ENCODE peak calls at places on chromosomes 2 and 18, in four cellular contexts. L, O, H and S are unnamed samples. For H3K4me1, the result is how much of the 10 kb centered on the place peaks cover.

GRCh38 chr2:171244466-171244969 is 83.8 kb upstream of the TLK1 start:
- DNase-seq in L (no peak), O (no peak), H (no peak), S (no peak)

GRCh38 chr2:11675423-11676112 is 5.6 kb upstream of the NTSR2 start:
- DNase-seq in L (no peak), O (no peak), H (no peak), S (no peak)

GRCh38 chr2:240722796-240723735 is 31.4 kb downstream of the AQP12A start:
- DNase-seq in L (no peak), O (no peak), H (no peak), S (no peak)

GRCh38 chr2:165274698-165275097 is 35.5 kb downstream of the SCN2A start:
- DNase-seq in L (no peak), O (no peak), H (peak), S (no peak)

GRCh38 chr2:221347471-221347870 is 224.6 kb downstream of the EPHA4 start:
- DNase-seq in L (peak), O (no peak), H (no peak), S (no peak)

GRCh38 chr18:57542126-57542525 is 44.4 kb downstream of the FECH start:
- DNase-seq in L (peak), O (no peak), H (no peak), S (peak)

GRCh38 chr2:99821572-99822369 is 320.6 kb downstream of the AFF3 start:
- DNase-seq in L (peak), O (no peak), H (no peak), S (no peak)

GRCh38 chr2:108640731-108641130 is 78.6 kb upstream of the RANBP2 start:
- DNase-seq in L (peak), O (no peak), H (no peak), S (no peak)

GRCh38 chr2:229456091-229456490 is 185.0 kb upstream of the PID1 start:
- DNase-seq in L (no peak), O (no peak), H (no peak), S (no peak)

GRCh38 chr18:23154021-23154420 is 18.7 kb downstream of the CABLES1 start:
- DNase-seq in L (no peak), O (no peak), H (no peak), S (no peak)

GRCh38 chr2:207448006-207448405 is 81.8 kb upstream of the CREB1 start:
- DNase-seq in L (peak), O (no peak), H (no peak), S (no peak)

GRCh38 chr2:142008135-142008744 is 122.6 kb downstream of the LRP1B start:
- DNase-seq in L (no peak), O (no peak), H (no peak), S (no peak)

GRCh38 chr2:81304154-81304830 is 999.7 kb upstream of the LRRTM1 start:
- DNase-seq in L (peak), O (no peak), H (no peak), S (no peak)

GRCh38 chr2:131517106-131517831 is 10.4 kb upstream of the CCDC74A start:
- DNase-seq in L (no peak), O (no peak), H (peak), S (no peak)

GRCh38 chr18:9897129-9897528 is 11.4 kb downstream of the TXNDC2 start:
- DNase-seq in L (no peak), O (no peak), H (no peak), S (no peak)

GRCh38 chr2:6214471-6214870 is 522.3 kb downstream of the SOX11 start:
- DNase-seq in L (no peak), O (no peak), H (no peak), S (no peak)

GRCh38 chr2:64204006-64204632 is 59.9 kb upstream of the PELI1 start:
- DNase-seq in L (no peak), O (peak), H (peak), S (no peak)

GRCh38 chr2:173432049-173432754 is 77.5 kb downstream of the CDCA7 start:
- DNase-seq in L (peak), O (no peak), H (no peak), S (no peak)

GRCh38 chr2:214801068-214801467 is 8.4 kb downstream of the BARD1 start:
- DNase-seq in L (no peak), O (no peak), H (no peak), S (no peak)

GRCh38 chr2:111634050-111634784 is 249.8 kb downstream of the ANAPC1 start:
- DNase-seq in L (no peak), O (no peak), H (no peak), S (no peak)

GRCh38 chr2:163191372-163191771 is 352.8 kb upstream of the KCNH7 start:
- DNase-seq in L (peak), O (no peak), H (no peak), S (no peak)

GRCh38 chr18:79749251-79750191 is 48.2 kb upstream of the KCNG2 start:
- DNase-seq in L (no peak), O (no peak), H (peak), S (no peak)

GRCh38 chr18:6731197-6731596 is 1.7 kb downstream of the ARHGAP28 start:
- DNase-seq in L (peak), O (no peak), H (no peak), S (no peak)

GRCh38 chr2:179239194-179239593 is 25.4 kb downstream of the SESTD1 start:
- DNase-seq in L (peak), O (no peak), H (no peak), S (no peak)

GRCh38 chr18:8794133-8794986 is 89.0 kb downstream of the MTCL1 start:
- DNase-seq in L (peak), O (no peak), H (no peak), S (no peak)

GRCh38 chr18:8792688-8793316 is 87.4 kb downstream of the MTCL1 start:
- DNase-seq in L (no peak), O (no peak), H (no peak), S (no peak)

GRCh38 chr18:8791171-8791651 is 85.9 kb downstream of the MTCL1 start:
- DNase-seq in L (no peak), O (no peak), H (no peak), S (no peak)

GRCh38 chr18:8795586-8795985 is 90.2 kb downstream of the MTCL1 start:
- DNase-seq in L (no peak), O (no peak), H (no peak), S (no peak)

GRCh38 chr18:8793445-8794132 is 88.2 kb downstream of the MTCL1 start:
- DNase-seq in L (peak), O (no peak), H (no peak), S (no peak)
- H3K4me1 ChIP-seq in L (half or more), O (under half), H (under half), S (under half)

GRCh38 chr2:43105586-43106562 is 120.5 kb downstream of the ZFP36L2 start:
- DNase-seq in L (peak), O (no peak), H (no peak), S (no peak)
- H3K4me1 ChIP-seq in L (under half), O (under half), H (half or more), S (half or more)

DNA sequence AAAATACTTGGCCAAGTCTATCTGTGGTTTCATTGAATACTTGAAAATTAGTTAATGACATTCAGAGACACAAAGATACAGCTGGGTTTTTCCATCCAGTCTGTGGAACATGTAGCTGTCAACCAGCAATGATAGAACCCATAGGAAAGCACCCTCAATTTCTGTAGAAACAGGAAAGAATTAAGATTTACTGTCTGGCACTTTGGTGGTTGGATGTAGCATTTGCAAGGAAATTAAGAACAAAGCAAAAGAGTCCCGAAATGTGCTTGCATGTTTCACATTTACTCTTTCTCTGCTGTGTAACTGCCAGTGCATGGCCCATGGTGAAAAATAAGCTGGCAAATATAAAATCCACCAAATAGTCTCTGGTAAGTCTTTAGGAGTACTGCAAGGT is 17.2 kb upstream of the ANKRD44 start:
- DNase-seq in L (no peak), O (no peak), H (no peak), S (no peak)
- H3K4me1 ChIP-seq in L (under half), O (half or more), H (under half), S (under half)

GRCh38 chr2:71455011-71455740 is 1.8 kb downstream of the DYSF start:
- DNase-seq in L (no peak), O (no peak), H (no peak), S (no peak)
- H3K4me1 ChIP-seq in L (under half), O (under half), H (under half), S (under half)

GRCh38 chr2:114925296-114926255 is 483.1 kb downstream of the DPP10 start:
- DNase-seq in L (no peak), O (no peak), H (no peak), S (no peak)

GRCh38 chr2:114926303-114926702 is 483.9 kb downstream of the DPP10 start:
- DNase-seq in L (no peak), O (no peak), H (no peak), S (no peak)

GRCh38 chr2:114919985-114920384 is 477.5 kb downstream of the DPP10 start:
- DNase-seq in L (no peak), O (no peak), H (no peak), S (no peak)

DNA sequence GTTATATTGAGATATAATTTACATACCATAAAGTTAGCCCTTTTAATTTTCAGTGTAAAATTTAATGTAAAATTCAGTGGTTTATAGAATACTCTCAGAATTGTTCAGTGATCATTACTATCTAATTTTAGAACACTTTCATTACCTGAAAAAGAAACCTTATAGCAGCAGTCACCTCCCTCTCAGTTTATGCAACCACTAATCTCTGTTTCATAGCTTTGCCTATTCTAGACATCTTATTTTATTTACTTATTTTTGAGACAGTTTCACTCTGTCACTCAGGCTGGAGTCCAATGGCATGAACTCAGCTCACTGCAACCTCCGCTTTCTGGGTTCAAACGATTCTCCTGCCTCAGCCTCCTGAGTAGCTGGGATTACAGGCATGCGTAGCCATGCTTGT is 479.6 kb downstream of the DPP10 start:
- DNase-seq in L (no peak), O (no peak), H (no peak), S (no peak)
- H3K4me1 ChIP-seq in L (under half), O (under half), H (under half), S (under half)

GRCh38 chr2:71452565-71452964 is 796 bp upstream of the DYSF start:
- DNase-seq in L (peak), O (no peak), H (no peak), S (no peak)
- H3K4me1 ChIP-seq in L (under half), O (under half), H (under half), S (under half)

DNA sequence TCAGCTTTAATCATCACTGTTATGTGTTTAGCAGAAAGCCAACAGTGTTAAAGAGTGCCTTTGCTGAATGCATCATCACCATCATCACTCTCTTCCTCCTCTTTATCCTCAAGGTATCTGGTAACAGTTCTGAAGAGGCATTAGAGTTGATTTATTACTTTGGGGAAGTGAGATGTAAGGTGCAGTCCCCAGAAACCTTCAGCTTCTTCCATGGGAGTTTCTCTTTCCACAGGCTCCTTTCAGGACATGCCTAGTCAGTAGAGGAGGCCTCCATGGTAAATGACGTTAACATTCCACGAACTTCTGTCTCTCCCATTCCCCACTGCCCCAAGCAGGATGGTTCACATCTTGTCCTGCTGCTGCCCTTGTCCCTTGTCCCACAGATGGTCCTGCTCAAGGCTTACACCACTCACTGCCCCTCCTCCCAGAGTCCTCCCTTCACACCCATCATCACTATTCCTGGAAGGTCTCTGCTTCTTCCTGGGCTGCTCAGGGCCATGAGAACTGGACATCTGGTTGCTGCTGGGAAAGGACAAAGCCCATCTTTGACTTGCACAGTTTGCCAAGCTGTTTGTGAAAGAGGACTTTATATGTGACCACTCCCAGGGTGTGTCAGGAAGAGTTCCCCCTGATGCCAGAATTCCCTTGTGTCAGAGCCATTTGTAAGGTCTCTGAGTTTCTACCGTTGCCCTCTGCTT is 5.3 kb upstream of the REG1A start:
- DNase-seq in L (no peak), O (no peak), H (no peak), S (no peak)
- H3K4me1 ChIP-seq in L (under half), O (under half), H (under half), S (under half)

GRCh38 chr2:201882353-201883095 is 76.2 kb downstream of the CDK15 start:
- DNase-seq in L (peak), O (no peak), H (no peak), S (no peak)
- H3K4me1 ChIP-seq in L (under half), O (under half), H (under half), S (under half)